ENCODE peak calls at places on chromosome 18, in eight cellular contexts. Q, L, Z, E, U, B, G and H are unnamed samples.

GRCh38 chr18:6414118-6414722 is 491 bp downstream of the L3MBTL4 start:
- DNase-seq in Q (peak; percentile 14), L (peak; percentile 54), Z (peak; percentile 56), E (no peak), U (peak; percentile 72), B (peak; percentile 62), G (peak; percentile 10), H (peak; percentile 84)

GRCh38 chr18:42578781-42579180 is 536.7 kb downstream of the RIT2 start:
- DNase-seq in Q (no peak), L (no peak), Z (no peak), E (no peak), U (no peak), B (no peak), G (peak; percentile 36), H (no peak)

GRCh38 chr18:48934708-48935432 is 15.9 kb downstream of the SMAD7 start:
- DNase-seq in Q (no peak), L (no peak), Z (no peak), E (no peak), U (no peak), B (no peak), G (no peak), H (no peak)

GRCh38 chr18:60846396-60846795 is 473.8 kb upstream of the MC4R start:
- DNase-seq in Q (no peak), L (no peak), Z (no peak), E (no peak), U (no peak), B (no peak), G (no peak), H (no peak)

GRCh38 chr18:79403723-79404566 is 8.2 kb downstream of the NFATC1 start:
- DNase-seq in Q (no peak), L (no peak), Z (peak; percentile 33), E (no peak), U (no peak), B (no peak), G (no peak), H (no peak)

GRCh38 chr18:32441536-32441935 is 29.1 kb downstream of the GAREM1 start:
- DNase-seq in Q (no peak), L (no peak), Z (no peak), E (no peak), U (no peak), B (no peak), G (peak; percentile 57), H (no peak)

GRCh38 chr18:27378396-27379094 is 193.4 kb upstream of the CHST9 start:
- DNase-seq in Q (no peak), L (peak; percentile 83), Z (no peak), E (no peak), U (no peak), B (no peak), G (no peak), H (no peak)

GRCh38 chr18:56637897-56638231 is 528 bp downstream of the TXNL1 start:
- DNase-seq in Q (no peak), L (no peak), Z (no peak), E (no peak), U (no peak), B (no peak), G (no peak), H (peak; percentile 50)

GRCh38 chr18:29041976-29042375 is 865.0 kb upstream of the CDH2 start:
- DNase-seq in Q (no peak), L (no peak), Z (no peak), E (no peak), U (no peak), B (no peak), G (no peak), H (no peak)

GRCh38 chr18:7946724-7947377 is 379.7 kb downstream of the PTPRM start:
- DNase-seq in Q (no peak), L (peak; percentile 55), Z (peak; percentile 29), E (no peak), U (peak; percentile 44), B (no peak), G (peak; percentile 91), H (no peak)

GRCh38 chr18:79030680-79031079 is 38.5 kb upstream of the ATP9B start:
- DNase-seq in Q (no peak), L (no peak), Z (no peak), E (no peak), U (no peak), B (no peak), G (no peak), H (no peak)

GRCh38 chr18:77115461-77115907 is 17.1 kb downstream of the MBP start:
- DNase-seq in Q (no peak), L (no peak), Z (no peak), E (no peak), U (no peak), B (no peak), G (no peak), H (no peak)

GRCh38 chr18:11905613-11906012 is 2.5 kb downstream of the MPPE1 start:
- DNase-seq in Q (no peak), L (no peak), Z (no peak), E (no peak), U (no peak), B (no peak), G (no peak), H (no peak)

GRCh38 chr18:49098386-49098785 is 147.6 kb upstream of the SMAD7 start:
- DNase-seq in Q (no peak), L (peak; percentile 32), Z (no peak), E (no peak), U (no peak), B (no peak), G (no peak), H (no peak)

GRCh38 chr18:55900380-55900779 is 312.4 kb upstream of the TCF4 start:
- DNase-seq in Q (no peak), L (peak; percentile 21), Z (no peak), E (no peak), U (no peak), B (no peak), G (peak; percentile 65), H (no peak)

GRCh38 chr18:49321800-49322461 is 138.5 kb downstream of the DYM start:
- DNase-seq in Q (no peak), L (peak; percentile 11), Z (no peak), E (no peak), U (no peak), B (no peak), G (peak; percentile 51), H (no peak)

GRCh38 chr18:25077933-25078707 is 273.8 kb downstream of the ZNF521 start:
- DNase-seq in Q (no peak), L (no peak), Z (no peak), E (no peak), U (no peak), B (no peak), G (no peak), H (no peak)

GRCh38 chr18:61086657-61087056 is 246.6 kb upstream of the CDH20 start:
- DNase-seq in Q (no peak), L (no peak), Z (no peak), E (no peak), U (no peak), B (no peak), G (no peak), H (no peak)

GRCh38 chr18:11888726-11889125 is 19.4 kb downstream of the MPPE1 start:
- DNase-seq in Q (no peak), L (no peak), Z (no peak), E (no peak), U (no peak), B (no peak), G (no peak), H (no peak)

GRCh38 chr18:45321520-45321919 is 293.8 kb upstream of the SLC14A2 start:
- DNase-seq in Q (no peak), L (no peak), Z (no peak), E (no peak), U (no peak), B (no peak), G (no peak), H (peak; percentile 46)

GRCh38 chr18:23719634-23720201 is 30.5 kb downstream of the LAMA3 start:
- DNase-seq in Q (no peak), L (peak; percentile 93), Z (no peak), E (no peak), U (no peak), B (no peak), G (peak; percentile 96), H (no peak)

GRCh38 chr18:2108581-2108980 is 462.7 kb downstream of the METTL4 start:
- DNase-seq in Q (no peak), L (peak; percentile 25), Z (no peak), E (no peak), U (no peak), B (no peak), G (no peak), H (no peak)

GRCh38 chr18:26655614-26656400 is 107.5 kb upstream of the KCTD1 start:
- DNase-seq in Q (no peak), L (peak; percentile 73), Z (peak; percentile 76), E (no peak), U (peak; percentile 48), B (peak; percentile 39), G (peak; percentile 55), H (peak; percentile 71)

GRCh38 chr18:50127516-50128229 is 67.3 kb downstream of the MYO5B start:
- DNase-seq in Q (no peak), L (peak; percentile 19), Z (no peak), E (no peak), U (peak; percentile 25), B (no peak), G (no peak), H (no peak)

GRCh38 chr18:57331718-57332117 is 20.6 kb upstream of the ST8SIA3 start:
- DNase-seq in Q (no peak), L (peak; percentile 9), Z (no peak), E (no peak), U (no peak), B (no peak), G (no peak), H (no peak)

GRCh38 chr18:62446511-62446910 is 76.3 kb upstream of the ZCCHC2 start:
- DNase-seq in Q (no peak), L (no peak), Z (no peak), E (no peak), U (no peak), B (no peak), G (no peak), H (no peak)

GRCh38 chr18:3180325-3180724 is 39.4 kb downstream of the MYOM1 start:
- DNase-seq in Q (no peak), L (no peak), Z (no peak), E (no peak), U (no peak), B (no peak), G (peak; percentile 39), H (no peak)

GRCh38 chr18:48780151-48781001 is 170.4 kb downstream of the SMAD7 start:
- DNase-seq in Q (no peak), L (no peak), Z (peak; percentile 37), E (no peak), U (no peak), B (no peak), G (peak; percentile 50), H (peak; percentile 76)

GRCh38 chr18:22314406-22314805 is 103.3 kb downstream of the CTAGE1 start:
- DNase-seq in Q (no peak), L (peak; percentile 67), Z (no peak), E (no peak), U (no peak), B (no peak), G (peak; percentile 91), H (no peak)

GRCh38 chr18:62485684-62486083 is 37.1 kb upstream of the ZCCHC2 start:
- DNase-seq in Q (no peak), L (peak; percentile 77), Z (no peak), E (no peak), U (peak; percentile 36), B (no peak), G (peak; percentile 74), H (no peak)

GRCh38 chr18:72544092-72544886 is at the start of gene CBLN2:
- DNase-seq in Q (no peak), L (peak; percentile 73), Z (peak; percentile 93), E (no peak), U (peak; percentile 36), B (no peak), G (peak; percentile 67), H (peak; percentile 53)

GRCh38 chr18:1526996-1527395 is 622.3 kb downstream of the ADCYAP1 start:
- DNase-seq in Q (no peak), L (no peak), Z (no peak), E (no peak), U (no peak), B (no peak), G (peak; percentile 6), H (no peak)